ENCODE peak calls at places on chromosomes 13 and 19, in four cellular contexts. N is pancreas, Q is endothelial cell, Z is NCI-H1105. G is an unnamed sample.

GRCh38 chr19:2250765-2251576 is 1.8 kb downstream of the AMH start:
- DNase-seq in N (no peak), Z (no peak), Q (no peak), G (no peak)

GRCh38 chr19:4345656-4346383 is 2.5 kb downstream of the MPND start:
- DNase-seq in N (peak; percentile 85), Z (no peak), Q (no peak), G (peak; percentile 82)

GRCh38 chr13:42354246-42355117 is 82.5 kb downstream of the AKAP11 start:
- DNase-seq in Z (no peak), N (no peak), Q (no peak), G (no peak)

GRCh38 chr19:41114132-41114531 is at the start of gene CYP2F1:
- DNase-seq in Z (no peak), N (no peak), Q (no peak), G (peak; percentile 8)

GRCh38 chr13:28820099-28821051 is at the start of gene MTUS2:
- DNase-seq in N (peak; percentile 3), Q (peak; percentile 15), Z (peak; percentile 31), G (no peak)

GRCh38 chr13:70339738-70340137 is 231.5 kb upstream of the KLHL1 start:
- DNase-seq in Z (no peak), Q (peak; percentile 18), N (peak; percentile 5), G (peak; percentile 28)

GRCh38 chr19:18663940-18664530 is 19.4 kb upstream of the CRTC1 start:
- DNase-seq in Z (no peak), Q (no peak), N (no peak), G (no peak)

GRCh38 chr13:94780421-94780820 is 68.1 kb upstream of the SOX21 start:
- DNase-seq in Q (no peak), Z (no peak), N (no peak), G (no peak)

GRCh38 chr19:29850482-29850881 is 38.7 kb downstream of the CCNE1 start:
- DNase-seq in Q (no peak), Z (no peak), N (no peak), G (no peak)

GRCh38 chr19:17210296-17210695 is 4.9 kb upstream of the USE1 start:
- DNase-seq in Q (no peak), Z (no peak), N (no peak), G (no peak)

GRCh38 chr13:81990652-81991051 is 1649.7 kb upstream of the SPRY2 start:
- DNase-seq in N (no peak), Q (no peak), Z (no peak), G (no peak)

GRCh38 chr13:112619730-112620639 is 32.0 kb upstream of the TUBGCP3 start:
- DNase-seq in Z (peak; percentile 96), N (no peak), Q (peak; percentile 31), G (no peak)

GRCh38 chr13:31538067-31539042 is 201.0 kb upstream of the RXFP2 start:
- DNase-seq in Z (no peak), Q (peak; percentile 20), N (no peak), G (peak; percentile 29)

GRCh38 chr19:3982701-3983541 is 2.3 kb downstream of the EEF2 start:
- DNase-seq in Z (no peak), N (peak; percentile 29), Q (no peak), G (no peak)

GRCh38 chr13:109610517-109610916 is 175.9 kb downstream of the IRS2 start:
- DNase-seq in N (peak; percentile 3), Z (no peak), Q (peak; percentile 7), G (peak; percentile 48)

GRCh38 chr19:8815780-8816179 is 16.3 kb downstream of the ZNF558 start:
- DNase-seq in Q (no peak), N (no peak), Z (no peak), G (no peak)

GRCh38 chr19:52492201-52492960 is 35.1 kb upstream of the ZNF808 start:
- DNase-seq in Z (no peak), Q (peak; percentile 45), N (no peak), G (no peak)

GRCh38 chr13:48123827-48124226 is 28.9 kb upstream of the MED4 start:
- DNase-seq in N (no peak), Z (no peak), Q (no peak), G (no peak)

GRCh38 chr19:42191855-42192254 is 25.6 kb downstream of the DEDD2 start:
- DNase-seq in N (no peak), Z (no peak), Q (no peak), G (peak; percentile 61)

GRCh38 chr19:6744381-6745288 is 5.2 kb downstream of the TRIP10 start:
- DNase-seq in Z (peak; percentile 24), Q (no peak), N (peak; percentile 76), G (peak; percentile 90)

GRCh38 chr19:18832331-18833140 is 777 bp downstream of the UPF1 start:
- DNase-seq in Z (no peak), Q (peak; percentile 37), N (no peak), G (no peak)

GRCh38 chr13:113666951-113667701 is at the start of gene GRK1:
- DNase-seq in Q (no peak), Z (no peak), N (no peak), G (peak; percentile 22)

GRCh38 chr13:51435002-51435578 is 17.7 kb downstream of the INTS6 start:
- DNase-seq in N (no peak), Z (no peak), Q (no peak), G (no peak)

GRCh38 chr13:105925496-105925895 is 610.0 kb downstream of the EFNB2 start:
- DNase-seq in N (no peak), Z (no peak), Q (no peak), G (no peak)

GRCh38 chr13:46749951-46750350 is 47.0 kb downstream of the ESD start:
- DNase-seq in N (no peak), Q (no peak), Z (no peak), G (no peak)

GRCh38 chr13:23901365-23901764 is 4.1 kb upstream of the C1QTNF9B start:
- DNase-seq in Z (no peak), Q (no peak), N (no peak), G (no peak)

GRCh38 chr19:51127755-51128154 is 3.0 kb downstream of the SIGLEC9 start:
- DNase-seq in Q (no peak), Z (no peak), N (no peak), G (no peak)

GRCh38 chr19:10760268-10760944 is 42.5 kb downstream of the DNM2 start:
- DNase-seq in N (no peak), Q (no peak), Z (no peak), G (no peak)